ENCODE peak calls at places on chromosomes 3 and 15, in six cellular contexts. One of them, this sample, is unnamed.
A peak's percentile ranks its signal among the peaks of the same experiment; 100 is the strongest.

GRCh38 chr15:98394546-98394945 is 253.8 kb upstream of the IGF1R start:
- DNase-seq in tibial artery: no peak
- DNase-seq in GM23338: peak; percentile 32
- DNase-seq in neural progenitor cell: no peak
- DNase-seq in hepatocyte: no peak
- DNase-seq in cardiac muscle cell: no peak
- DNase-seq in this sample: no peak

GRCh38 chr3:109643590-109643989 is 306.2 kb upstream of the DPPA4 start:
- DNase-seq in tibial artery: no peak
- DNase-seq in GM23338: no peak
- DNase-seq in neural progenitor cell: no peak
- DNase-seq in hepatocyte: no peak
- DNase-seq in cardiac muscle cell: no peak
- DNase-seq in this sample: no peak

GRCh38 chr3:132421832-132422231 is 4.5 kb downstream of the DNAJC13 start:
- DNase-seq in tibial artery: no peak
- DNase-seq in GM23338: no peak
- DNase-seq in neural progenitor cell: no peak
- DNase-seq in hepatocyte: no peak
- DNase-seq in cardiac muscle cell: no peak
- DNase-seq in this sample: no peak

GRCh38 chr3:102441832-102442231 is 7.0 kb downstream of the ZPLD1 start:
- DNase-seq in tibial artery: no peak
- DNase-seq in GM23338: peak; percentile 28
- DNase-seq in neural progenitor cell: peak; percentile 16
- DNase-seq in hepatocyte: no peak
- DNase-seq in cardiac muscle cell: no peak
- DNase-seq in this sample: no peak

GRCh38 chr3:197756704-197757103 is 7.0 kb downstream of the FYTTD1 start:
- DNase-seq in tibial artery: no peak
- DNase-seq in GM23338: no peak
- DNase-seq in neural progenitor cell: no peak
- DNase-seq in hepatocyte: no peak
- DNase-seq in cardiac muscle cell: no peak
- DNase-seq in this sample: no peak

GRCh38 chr3:67940200-67940952 is 286.0 kb upstream of the SUCLG2 start:
- DNase-seq in tibial artery: no peak
- DNase-seq in GM23338: peak; percentile 7
- DNase-seq in neural progenitor cell: no peak
- DNase-seq in hepatocyte: peak; percentile 15
- DNase-seq in cardiac muscle cell: no peak
- DNase-seq in this sample: no peak

GRCh38 chr3:1824359-1824758 is 274.3 kb upstream of the CNTN4 start:
- DNase-seq in tibial artery: no peak
- DNase-seq in GM23338: no peak
- DNase-seq in neural progenitor cell: no peak
- DNase-seq in hepatocyte: no peak
- DNase-seq in cardiac muscle cell: no peak
- DNase-seq in this sample: no peak

GRCh38 chr3:138440137-138440536 is 5.7 kb downstream of the ESYT3 start:
- DNase-seq in tibial artery: peak; percentile 56
- DNase-seq in GM23338: peak; percentile 28
- DNase-seq in neural progenitor cell: no peak
- DNase-seq in hepatocyte: no peak
- DNase-seq in cardiac muscle cell: peak; percentile 85
- DNase-seq in this sample: peak; percentile 90

GRCh38 chr3:45838466-45838865 is 3.5 kb downstream of the LZTFL1 start:
- DNase-seq in tibial artery: no peak
- DNase-seq in GM23338: no peak
- DNase-seq in neural progenitor cell: no peak
- DNase-seq in hepatocyte: no peak
- DNase-seq in cardiac muscle cell: no peak
- DNase-seq in this sample: no peak

GRCh38 chr15:101101676-101102075 is 150.2 kb downstream of the CHSY1 start:
- DNase-seq in tibial artery: no peak
- DNase-seq in GM23338: no peak
- DNase-seq in neural progenitor cell: no peak
- DNase-seq in hepatocyte: no peak
- DNase-seq in cardiac muscle cell: no peak
- DNase-seq in this sample: no peak

GRCh38 chr3:76061654-76062053 is 276.3 kb upstream of the ZNF717 start:
- DNase-seq in tibial artery: no peak
- DNase-seq in GM23338: no peak
- DNase-seq in neural progenitor cell: no peak
- DNase-seq in hepatocyte: no peak
- DNase-seq in cardiac muscle cell: no peak
- DNase-seq in this sample: no peak

GRCh38 chr15:82850242-82850591 is 40.8 kb downstream of the WHAMM start:
- DNase-seq in tibial artery: no peak
- DNase-seq in GM23338: peak; percentile 21
- DNase-seq in neural progenitor cell: peak; percentile 28
- DNase-seq in hepatocyte: no peak
- DNase-seq in cardiac muscle cell: no peak
- DNase-seq in this sample: no peak

GRCh38 chr15:27764339-27764738 is 334.8 kb downstream of the OCA2 start:
- DNase-seq in tibial artery: no peak
- DNase-seq in GM23338: peak; percentile 17
- DNase-seq in neural progenitor cell: no peak
- DNase-seq in hepatocyte: no peak
- DNase-seq in cardiac muscle cell: no peak
- DNase-seq in this sample: no peak

GRCh38 chr15:100033140-100033857 is 300.1 kb upstream of the LYSMD4 start:
- DNase-seq in tibial artery: peak; percentile 62
- DNase-seq in GM23338: no peak
- DNase-seq in neural progenitor cell: no peak
- DNase-seq in hepatocyte: no peak
- DNase-seq in cardiac muscle cell: no peak
- DNase-seq in this sample: no peak

GRCh38 chr15:40338041-40338657 is 2.6 kb downstream of the CCDC9B start:
- DNase-seq in tibial artery: peak; percentile 86
- DNase-seq in GM23338: peak; percentile 92
- DNase-seq in neural progenitor cell: peak; percentile 88
- DNase-seq in hepatocyte: peak; percentile 87
- DNase-seq in cardiac muscle cell: peak; percentile 89
- DNase-seq in this sample: peak; percentile 74

GRCh38 chr15:40338921-40339620 is 1.7 kb downstream of the CCDC9B start:
- DNase-seq in tibial artery: peak; percentile 86
- DNase-seq in GM23338: no peak
- DNase-seq in neural progenitor cell: no peak
- DNase-seq in hepatocyte: no peak
- DNase-seq in cardiac muscle cell: no peak
- DNase-seq in this sample: no peak

GRCh38 chr15:40339621-40339945 is 1.2 kb downstream of the CCDC9B start:
- DNase-seq in tibial artery: no peak
- DNase-seq in GM23338: peak; percentile 32
- DNase-seq in neural progenitor cell: no peak
- DNase-seq in hepatocyte: no peak
- DNase-seq in cardiac muscle cell: no peak
- DNase-seq in this sample: no peak

GRCh38 chr15:40336129-40337122 is 4.3 kb downstream of the CCDC9B start:
- DNase-seq in tibial artery: no peak
- DNase-seq in GM23338: peak; percentile 72
- DNase-seq in neural progenitor cell: peak; percentile 60
- DNase-seq in hepatocyte: no peak
- DNase-seq in cardiac muscle cell: peak; percentile 65
- DNase-seq in this sample: no peak

GRCh38 chr15:40337597-40337996 is 3.1 kb downstream of the CCDC9B start:
- DNase-seq in tibial artery: peak; percentile 85
- DNase-seq in GM23338: no peak
- DNase-seq in neural progenitor cell: no peak
- DNase-seq in hepatocyte: no peak
- DNase-seq in cardiac muscle cell: no peak
- DNase-seq in this sample: no peak
- H3K4me1 ChIP-seq in tibial artery: peaks cover 88% of the 10 kb centered on the region
- H3K4me1 ChIP-seq in GM23338: peaks cover 4% of the 10 kb centered on the region
- H3K4me1 ChIP-seq in neural progenitor cell: peaks cover 11% of the 10 kb centered on the region
- H3K4me1 ChIP-seq in hepatocyte: peaks cover 50% of the 10 kb centered on the region
- H3K4me1 ChIP-seq in cardiac muscle cell: peaks cover 46% of the 10 kb centered on the region
- H3K4me1 ChIP-seq in this sample: peaks cover 58% of the 10 kb centered on the region

GRCh38 chr3:148513066-148513671 is 184.5 kb upstream of the AGTR1 start:
- DNase-seq in tibial artery: no peak
- DNase-seq in GM23338: no peak
- DNase-seq in neural progenitor cell: no peak
- DNase-seq in hepatocyte: no peak
- DNase-seq in cardiac muscle cell: no peak
- DNase-seq in this sample: no peak
- H3K4me3 ChIP-seq in tibial artery: no peak overlapping the region
- H3K4me3 ChIP-seq in GM23338: no peak overlapping the region
- H3K4me3 ChIP-seq in neural progenitor cell: no peak overlapping the region
- H3K4me3 ChIP-seq in hepatocyte: no peak overlapping the region
- H3K4me3 ChIP-seq in cardiac muscle cell: no peak overlapping the region
- H3K4me3 ChIP-seq in this sample: no peak overlapping the region

GRCh38 chr15:68630836-68631235 is 52.0 kb downstream of the CORO2B start:
- DNase-seq in tibial artery: no peak
- DNase-seq in GM23338: no peak
- DNase-seq in neural progenitor cell: no peak
- DNase-seq in hepatocyte: no peak
- DNase-seq in cardiac muscle cell: no peak
- DNase-seq in this sample: no peak
- TF ChIP-seq CTCF in tibial artery: no peak
- TF ChIP-seq CTCF in GM23338: no peak
- TF ChIP-seq CTCF in neural progenitor cell: peak; percentile 23
- TF ChIP-seq CTCF in hepatocyte: no peak
- TF ChIP-seq CTCF in cardiac muscle cell: peak; percentile 17
- TF ChIP-seq CTCF in this sample: no peak

DNA sequence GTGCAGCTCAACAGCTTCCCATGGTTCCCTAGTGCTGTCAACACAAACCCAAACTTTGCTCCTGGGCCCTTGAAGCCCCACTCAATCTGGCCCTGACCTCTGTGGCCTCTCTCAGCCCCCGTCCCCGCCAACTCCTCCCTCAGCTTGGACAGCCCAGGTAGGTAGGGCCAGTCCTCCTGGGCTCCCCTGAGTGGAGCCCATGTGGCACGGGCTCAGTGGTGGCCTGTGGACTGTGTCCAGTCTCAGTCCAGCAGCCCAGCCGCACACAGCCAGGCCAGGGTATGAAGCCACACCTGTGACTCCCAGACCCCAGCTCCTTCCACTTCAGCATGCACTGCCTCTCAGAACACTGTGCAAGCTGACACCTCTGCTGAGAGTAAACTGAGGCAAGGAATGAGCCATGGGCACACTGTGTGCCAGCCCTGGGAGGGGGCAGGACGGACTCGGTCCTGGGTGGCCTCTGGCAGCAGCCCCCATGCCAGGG is 11.5 kb downstream of the PLXND1 start:
- DNase-seq in tibial artery: no peak
- DNase-seq in GM23338: no peak
- DNase-seq in neural progenitor cell: no peak
- DNase-seq in hepatocyte: no peak
- DNase-seq in cardiac muscle cell: no peak
- DNase-seq in this sample: no peak
- H3K4me1 ChIP-seq in tibial artery: peaks cover 91% of the 10 kb centered on the region
- H3K4me1 ChIP-seq in GM23338: peaks cover 69% of the 10 kb centered on the region
- H3K4me1 ChIP-seq in neural progenitor cell: peaks cover 55% of the 10 kb centered on the region
- H3K4me1 ChIP-seq in hepatocyte: peaks cover 62% of the 10 kb centered on the region
- H3K4me1 ChIP-seq in cardiac muscle cell: peaks cover 36% of the 10 kb centered on the region
- H3K4me1 ChIP-seq in this sample: no peaks in the 10 kb centered on the region

GRCh38 chr15:81003023-81003350 is 2.3 kb downstream of the TLNRD1 start:
- DNase-seq in tibial artery: no peak
- DNase-seq in GM23338: no peak
- DNase-seq in neural progenitor cell: no peak
- DNase-seq in hepatocyte: no peak
- DNase-seq in cardiac muscle cell: no peak
- DNase-seq in this sample: no peak
- H3K4me3 ChIP-seq in tibial artery: peak overlapping the region; percentile 65
- H3K4me3 ChIP-seq in GM23338: peak overlapping the region; percentile 86
- H3K4me3 ChIP-seq in neural progenitor cell: no peak overlapping the region
- H3K4me3 ChIP-seq in hepatocyte: no peak overlapping the region
- H3K4me3 ChIP-seq in cardiac muscle cell: no peak overlapping the region
- H3K4me3 ChIP-seq in this sample: peak overlapping the region; percentile 88

GRCh38 chr3:127174715-127175140 is 18.2 kb upstream of the PRR23E start:
- DNase-seq in tibial artery: peak; percentile 44
- DNase-seq in GM23338: no peak
- DNase-seq in neural progenitor cell: no peak
- DNase-seq in hepatocyte: no peak
- DNase-seq in cardiac muscle cell: no peak
- DNase-seq in this sample: peak; percentile 13

GRCh38 chr3:127173516-127174166 is 19.3 kb upstream of the PRR23E start:
- DNase-seq in tibial artery: no peak
- DNase-seq in GM23338: no peak
- DNase-seq in neural progenitor cell: no peak
- DNase-seq in hepatocyte: no peak
- DNase-seq in cardiac muscle cell: no peak
- DNase-seq in this sample: no peak

GRCh38 chr3:127174284-127174683 is 18.6 kb upstream of the PRR23E start:
- DNase-seq in tibial artery: peak; percentile 46
- DNase-seq in GM23338: no peak
- DNase-seq in neural progenitor cell: no peak
- DNase-seq in hepatocyte: no peak
- DNase-seq in cardiac muscle cell: no peak
- DNase-seq in this sample: no peak

GRCh38 chr3:127175272-127175671 is 17.7 kb upstream of the PRR23E start:
- DNase-seq in tibial artery: no peak
- DNase-seq in GM23338: no peak
- DNase-seq in neural progenitor cell: no peak
- DNase-seq in hepatocyte: no peak
- DNase-seq in cardiac muscle cell: no peak
- DNase-seq in this sample: peak; percentile 20

DNA sequence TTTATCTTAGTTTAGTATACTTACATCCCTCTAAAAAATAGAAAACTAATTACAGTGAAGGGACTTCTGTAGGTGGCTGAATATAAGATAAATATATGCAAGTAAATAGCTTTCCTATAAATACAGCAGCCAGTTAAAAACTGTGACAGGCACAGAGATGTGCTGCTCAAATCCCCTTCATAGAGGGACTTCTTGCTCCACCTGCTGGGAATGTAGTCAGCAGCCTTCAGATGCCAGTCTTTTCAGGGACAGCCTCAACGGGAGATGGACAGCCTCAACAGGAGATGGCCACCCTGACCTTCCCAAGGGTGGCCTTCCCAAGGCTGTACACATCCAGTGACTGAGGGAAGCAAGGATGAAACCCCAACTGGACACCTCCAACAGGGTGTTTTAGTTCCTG is 15.7 kb upstream of the PRR23E start:
- DNase-seq in tibial artery: peak; percentile 45
- DNase-seq in GM23338: no peak
- DNase-seq in neural progenitor cell: no peak
- DNase-seq in hepatocyte: no peak
- DNase-seq in cardiac muscle cell: no peak
- DNase-seq in this sample: peak; percentile 28
- TF ChIP-seq CTCF in tibial artery: peak; percentile 21
- TF ChIP-seq CTCF in GM23338: no peak
- TF ChIP-seq CTCF in neural progenitor cell: peak; percentile 11
- TF ChIP-seq CTCF in hepatocyte: peak; percentile 4
- TF ChIP-seq CTCF in cardiac muscle cell: no peak
- TF ChIP-seq CTCF in this sample: no peak

DNA sequence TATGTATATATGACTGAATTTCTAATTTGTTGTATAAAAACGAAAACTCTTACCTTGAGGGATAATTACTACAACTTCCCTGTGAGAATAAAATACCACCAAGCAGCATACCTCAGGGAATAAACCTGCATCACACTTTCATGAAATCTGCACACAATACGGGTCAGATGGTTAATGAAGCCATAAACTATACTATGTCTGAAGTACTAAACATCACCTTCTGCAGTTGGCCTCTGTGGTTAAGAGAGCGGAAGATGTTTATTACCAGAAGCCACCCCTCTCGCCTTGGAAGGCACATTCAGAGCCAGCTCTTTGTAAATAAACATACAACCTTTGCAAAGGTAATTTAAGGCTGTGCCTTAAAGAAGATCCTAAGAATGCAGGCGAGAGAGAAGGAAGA is 462.1 kb upstream of the NR2F2 start:
- DNase-seq in tibial artery: no peak
- DNase-seq in GM23338: no peak
- DNase-seq in neural progenitor cell: no peak
- DNase-seq in hepatocyte: no peak
- DNase-seq in cardiac muscle cell: no peak
- DNase-seq in this sample: no peak
- H3K4me1 ChIP-seq in tibial artery: no peaks in the 10 kb centered on the region
- H3K4me1 ChIP-seq in GM23338: peaks cover 2% of the 10 kb centered on the region
- H3K4me1 ChIP-seq in neural progenitor cell: peaks cover 18% of the 10 kb centered on the region
- H3K4me1 ChIP-seq in hepatocyte: no peaks in the 10 kb centered on the region
- H3K4me1 ChIP-seq in cardiac muscle cell: no peaks in the 10 kb centered on the region
- H3K4me1 ChIP-seq in this sample: no peaks in the 10 kb centered on the region

This sample was measured in lung.